ENCODE peak calls at places on chromosomes 7 and 10, in four cellular contexts. X, J, Z and M are unnamed samples. For H3K36me3, the result is how much of the 10 kb centered on the place peaks cover.

GRCh38 chr10:117948493-117948892 is 98.2 kb downstream of the RAB11FIP2 start:
- DNase-seq in J (no peak), X (no peak), Z (no peak), M (no peak)

GRCh38 chr10:124650820-124651401 is 93.3 kb downstream of the FAM53B start:
- DNase-seq in J (no peak), Z (no peak), X (no peak), M (no peak)

GRCh38 chr7:51324206-51324884 is 7.7 kb upstream of the COBL start:
- DNase-seq in Z (no peak), J (no peak), X (no peak), M (no peak)

GRCh38 chr7:117322741-117323584 is at the start of gene WNT2:
- DNase-seq in Z (no peak), J (no peak), X (no peak), M (no peak)

GRCh38 chr10:124539935-124540641 is 78.5 kb downstream of the LHPP start:
- DNase-seq in Z (peak), X (peak), J (no peak), M (no peak)

GRCh38 chr7:2461268-2462026 is 14.8 kb downstream of the GRIFIN start:
- DNase-seq in J (no peak), X (no peak), Z (no peak), M (no peak)

GRCh38 chr10:79293841-79294705 is 53.2 kb upstream of the PPIF start:
- DNase-seq in J (no peak), X (no peak), Z (no peak), M (no peak)

GRCh38 chr7:147071536-147071935 is 954.9 kb downstream of the CNTNAP2 start:
- DNase-seq in X (no peak), Z (no peak), J (no peak), M (no peak)

GRCh38 chr10:97778452-97779302 is 6.9 kb upstream of the SFRP5 start:
- DNase-seq in Z (no peak), J (no peak), X (no peak), M (no peak)

GRCh38 chr7:52501696-52502095 is 533.7 kb upstream of the POM121L12 start:
- DNase-seq in Z (no peak), J (no peak), X (no peak), M (no peak)

GRCh38 chr10:89262331-89263020 is 10.9 kb upstream of the LIPA start:
- DNase-seq in J (no peak), X (no peak), Z (no peak), M (no peak)

GRCh38 chr7:93202594-93203273 is 23.5 kb downstream of the HEPACAM2 start:
- DNase-seq in J (no peak), X (no peak), Z (no peak), M (no peak)

GRCh38 chr7:139830779-139831498 is 1.9 kb downstream of the TBXAS1 start:
- DNase-seq in X (no peak), J (no peak), Z (no peak), M (no peak)

GRCh38 chr7:32506266-32507054 is 11.2 kb downstream of the AVL9 start:
- DNase-seq in Z (peak), X (peak), J (peak), M (peak)

GRCh38 chr7:100053201-100053600 is 3.6 kb downstream of the ZSCAN21 start:
- DNase-seq in Z (peak), J (peak), X (peak), M (peak)

GRCh38 chr10:7322623-7323022 is 88.2 kb downstream of the SFMBT2 start:
- DNase-seq in J (no peak), X (no peak), Z (no peak), M (no peak)

GRCh38 chr10:27383595-27384542 is 120.2 kb upstream of the RAB18 start:
- DNase-seq in Z (no peak), X (peak), J (no peak), M (peak)

GRCh38 chr7:151745090-151745638 is 131.8 kb downstream of the PRKAG2 start:
- DNase-seq in X (peak), Z (peak), J (peak), M (peak)
- H3K4me3 ChIP-seq in X (peak), Z (no peak), J (peak), M (peak)

GRCh38 chr7:128997161-128997560 is 57.8 kb downstream of the TNPO3 start:
- DNase-seq in Z (no peak), X (no peak), J (no peak), M (no peak)
- H3K36me3 ChIP-seq in Z (half or more), X (half or more), J (under half), M (under half)

GRCh38 chr10:120209124-120209523 is 247.9 kb upstream of the PLPP4 start:
- DNase-seq in Z (no peak), J (no peak), X (no peak), M (no peak)

GRCh38 chr10:120204877-120205276 is 252.2 kb upstream of the PLPP4 start:
- DNase-seq in Z (no peak), J (no peak), X (no peak), M (no peak)

GRCh38 chr10:120208488-120208887 is 248.5 kb upstream of the PLPP4 start:
- DNase-seq in X (no peak), Z (no peak), J (no peak), M (no peak)

DNA sequence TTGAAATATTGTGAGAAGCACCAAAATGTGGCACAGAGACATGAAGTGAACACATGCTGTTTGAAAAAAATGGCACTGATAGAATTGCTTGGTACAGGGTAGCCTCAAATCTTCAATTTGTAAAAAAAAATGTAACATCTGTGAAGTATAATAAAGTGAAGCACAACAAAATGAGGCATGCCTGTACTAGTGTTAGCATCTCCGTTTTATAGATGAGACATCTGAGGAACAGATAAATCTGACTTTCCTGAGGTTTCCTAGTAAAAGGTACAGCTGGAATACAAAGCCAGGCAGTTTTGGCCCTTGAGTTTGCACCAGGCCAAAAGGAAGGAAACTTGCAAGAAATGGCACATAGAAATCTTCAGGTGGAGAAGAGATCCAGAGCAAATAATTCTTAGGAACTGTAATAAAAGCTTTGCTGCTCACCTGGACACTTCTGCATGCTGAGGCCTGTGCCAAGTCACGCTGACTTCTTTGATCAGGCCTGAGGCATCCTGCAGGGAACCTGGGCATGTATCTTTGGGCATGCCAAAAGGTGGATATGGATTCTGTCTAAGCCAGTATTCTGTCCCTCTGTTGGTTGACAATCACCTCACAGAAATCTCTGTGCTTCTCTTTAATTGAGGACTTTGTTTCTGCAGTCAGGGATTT is 251.5 kb upstream of the PLPP4 start:
- DNase-seq in Z (no peak), X (no peak), J (no peak), M (no peak)
- TF ChIP-seq TCF7L2 in Z (no peak), X (no peak), J (no peak), M (no peak)

GRCh38 chr7:84193787-84194186 is 802 bp downstream of the SEMA3A start:
- DNase-seq in Z (no peak), X (no peak), J (no peak), M (no peak)
- H3K4me3 ChIP-seq in Z (no peak), X (no peak), J (peak), M (peak)

DNA sequence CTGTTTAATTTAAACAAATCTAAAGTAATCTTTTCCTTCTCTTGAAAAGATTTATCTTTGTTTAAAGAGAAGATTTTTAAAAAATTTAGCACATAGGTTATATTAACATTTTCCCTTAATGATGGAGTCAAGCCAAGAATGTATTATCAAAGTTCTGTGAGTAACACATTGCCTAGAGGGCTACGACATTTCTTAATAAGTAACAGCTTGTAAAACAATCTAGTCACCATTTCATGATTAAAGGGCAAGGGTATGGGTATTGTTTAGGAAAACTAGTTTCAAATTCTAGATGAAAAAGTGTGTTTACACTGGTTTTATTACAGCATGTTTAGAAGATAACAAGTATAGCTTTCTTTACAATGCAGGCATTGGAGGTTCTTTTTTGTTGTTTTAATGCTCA is 28.6 kb upstream of the LAMB4 start:
- DNase-seq in X (no peak), J (no peak), Z (no peak), M (no peak)
- H3K36me3 ChIP-seq in X (under half), J (under half), Z (under half), M (under half)

GRCh38 chr7:16934947-16935742 is 53.4 kb upstream of the AGR3 start:
- DNase-seq in Z (no peak), J (peak), X (no peak), M (no peak)

GRCh38 chr7:16936626-16937422 is 55.0 kb upstream of the AGR3 start:
- DNase-seq in Z (no peak), X (no peak), J (no peak), M (no peak)

GRCh38 chr7:16930958-16931357 is 49.2 kb upstream of the AGR3 start:
- DNase-seq in J (no peak), X (no peak), Z (no peak), M (no peak)

GRCh38 chr7:16929146-16929762 is 47.5 kb upstream of the AGR3 start:
- DNase-seq in J (no peak), X (no peak), Z (no peak), M (no peak)

GRCh38 chr7:16933296-16934248 is 51.8 kb upstream of the AGR3 start:
- DNase-seq in J (no peak), Z (no peak), X (no peak), M (no peak)
- TF ChIP-seq TCF7L2 in J (no peak), Z (no peak), X (no peak), M (no peak)

GRCh38 chr10:63206997-63207952 is 74.1 kb downstream of the NRBF2 start:
- DNase-seq in X (no peak), Z (no peak), J (no peak), M (no peak)
- H3K4me3 ChIP-seq in X (no peak), Z (no peak), J (no peak), M (no peak)